ENCODE peak calls at places on chromosomes 3 and 15, in four cellular contexts. F is cardiac muscle cell, P is left lung, E is mesendoderm. W is an unnamed sample. For H3K4me1, the result is how much of the 10 kb centered on the place peaks cover.

GRCh38 chr15:90268415-90268814 is 2.9 kb downstream of the NGRN start:
- DNase-seq in F (no peak), P (no peak), E (peak), W (no peak)

GRCh38 chr3:112984485-112984884 is 6.3 kb upstream of the GTPBP8 start:
- DNase-seq in F (peak), P (no peak), E (no peak), W (no peak)

GRCh38 chr3:14883226-14883625 is 64.2 kb upstream of the NR2C2 start:
- DNase-seq in F (no peak), P (no peak), E (no peak), W (no peak)

GRCh38 chr3:187968883-187969580 is 184.9 kb upstream of the LPP start:
- DNase-seq in F (no peak), P (no peak), E (no peak), W (no peak)

GRCh38 chr3:126083511-126083912 is 412 bp downstream of the SLC41A3 start:
- DNase-seq in F (peak), P (no peak), E (peak), W (peak)

GRCh38 chr3:183212096-183212495 is 41.0 kb upstream of the B3GNT5 start:
- DNase-seq in F (no peak), P (no peak), E (no peak), W (no peak)

GRCh38 chr3:186929186-186929585 is 1.1 kb upstream of the ST6GAL1 start:
- DNase-seq in F (no peak), P (no peak), E (peak), W (no peak)

GRCh38 chr3:62201438-62202035 is 171.8 kb downstream of the FEZF2 start:
- DNase-seq in F (peak), P (no peak), E (no peak), W (no peak)

GRCh38 chr3:55341502-55342031 is 145.5 kb downstream of the WNT5A start:
- DNase-seq in F (no peak), P (no peak), E (peak), W (no peak)

GRCh38 chr3:94401466-94401865 is 338.6 kb downstream of the NSUN3 start:
- DNase-seq in F (no peak), P (no peak), E (no peak), W (no peak)

GRCh38 chr3:169662215-169663070 is 1.1 kb downstream of the MECOM start:
- DNase-seq in F (peak), P (peak), E (peak), W (peak)

GRCh38 chr3:38907426-38907825 is 91.4 kb upstream of the SCN10A start:
- DNase-seq in F (no peak), P (no peak), E (no peak), W (no peak)

GRCh38 chr15:96070636-96071035 is 259.9 kb upstream of the NR2F2 start:
- DNase-seq in F (no peak), P (no peak), E (no peak), W (no peak)

GRCh38 chr3:21717272-21717671 is 33.7 kb downstream of the ZNF385D start:
- DNase-seq in F (no peak), P (no peak), E (no peak), W (no peak)

GRCh38 chr3:156898296-156898880 is 72.2 kb downstream of the LEKR1 start:
- DNase-seq in F (no peak), P (no peak), E (peak), W (no peak)

GRCh38 chr3:71057526-71057894 is 526.0 kb downstream of the FOXP1 start:
- DNase-seq in F (no peak), P (no peak), E (no peak), W (no peak)

GRCh38 chr3:30188713-30189112 is 417.7 kb upstream of the TGFBR2 start:
- DNase-seq in F (no peak), P (no peak), E (no peak), W (no peak)

GRCh38 chr3:8456118-8456811 is 45.4 kb upstream of the LMCD1 start:
- DNase-seq in F (peak), P (no peak), E (no peak), W (no peak)

GRCh38 chr3:187918081-187918644 is 172.9 kb upstream of the BCL6 start:
- DNase-seq in F (no peak), P (no peak), E (no peak), W (no peak)

GRCh38 chr15:82176528-82176927 is 86.0 kb downstream of the EFL1 start:
- DNase-seq in F (no peak), P (no peak), E (no peak), W (no peak)

GRCh38 chr3:44509985-44510360 is 32.5 kb upstream of the ZNF445 start:
- DNase-seq in F (peak), P (no peak), E (no peak), W (no peak)

GRCh38 chr3:155367510-155367909 is 74.0 kb upstream of the STRIT1 start:
- DNase-seq in F (no peak), P (no peak), E (no peak), W (no peak)

GRCh38 chr3:38153221-38153620 is 12.1 kb upstream of the OXSR1 start:
- DNase-seq in F (no peak), P (no peak), E (no peak), W (no peak)

DNA sequence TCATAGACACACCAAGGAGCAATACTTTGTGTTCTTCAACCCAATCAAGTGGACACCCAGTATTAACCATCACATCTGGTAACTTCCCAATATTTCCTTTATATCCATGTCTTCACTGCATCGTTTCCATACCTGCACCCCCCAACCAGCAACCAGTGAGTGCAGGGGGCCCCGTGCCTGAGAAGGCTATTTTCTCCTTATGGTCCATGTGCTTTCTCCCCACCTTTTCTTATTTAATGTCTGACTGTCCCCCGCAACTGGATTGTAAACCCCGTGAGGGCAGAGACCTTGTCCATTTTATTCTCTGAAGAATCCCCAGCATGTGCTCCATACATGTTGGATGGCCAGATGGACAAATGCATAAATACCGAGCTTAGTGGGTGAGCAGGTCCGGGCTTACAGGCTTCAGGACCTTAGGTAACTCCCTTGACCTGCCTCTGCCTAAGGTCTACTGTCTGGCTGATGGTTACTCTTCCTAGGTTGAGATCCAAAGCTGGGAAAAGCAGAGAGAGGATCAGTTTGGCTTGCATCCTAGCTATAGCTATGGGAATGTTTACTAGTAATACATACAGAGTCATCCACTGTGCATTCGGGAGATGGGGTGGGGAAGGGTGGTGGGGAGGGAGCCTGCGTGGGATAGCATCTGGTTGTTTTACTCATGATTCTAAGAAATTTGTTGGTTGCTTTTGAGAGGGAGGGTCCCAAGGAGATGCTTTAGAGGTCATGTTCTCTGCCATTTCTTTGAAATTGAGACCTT is 41.5 kb downstream of the PXYLP1 start:
- DNase-seq in F (no peak), P (no peak), E (no peak), W (no peak)
- H3K4me1 ChIP-seq in F (under half), P (under half), E (under half), W (under half)

GRCh38 chr15:71275566-71276354 is 160.5 kb downstream of the THSD4 start:
- DNase-seq in F (no peak), P (no peak), E (no peak), W (no peak)
- H3K4me1 ChIP-seq in F (under half), P (under half), E (under half), W (under half)

GRCh38 chr3:67018105-67018788 is 20.1 kb downstream of the KBTBD8 start:
- DNase-seq in F (peak), P (no peak), E (no peak), W (no peak)
- H3K4me1 ChIP-seq in F (half or more), P (under half), E (under half), W (under half)

DNA sequence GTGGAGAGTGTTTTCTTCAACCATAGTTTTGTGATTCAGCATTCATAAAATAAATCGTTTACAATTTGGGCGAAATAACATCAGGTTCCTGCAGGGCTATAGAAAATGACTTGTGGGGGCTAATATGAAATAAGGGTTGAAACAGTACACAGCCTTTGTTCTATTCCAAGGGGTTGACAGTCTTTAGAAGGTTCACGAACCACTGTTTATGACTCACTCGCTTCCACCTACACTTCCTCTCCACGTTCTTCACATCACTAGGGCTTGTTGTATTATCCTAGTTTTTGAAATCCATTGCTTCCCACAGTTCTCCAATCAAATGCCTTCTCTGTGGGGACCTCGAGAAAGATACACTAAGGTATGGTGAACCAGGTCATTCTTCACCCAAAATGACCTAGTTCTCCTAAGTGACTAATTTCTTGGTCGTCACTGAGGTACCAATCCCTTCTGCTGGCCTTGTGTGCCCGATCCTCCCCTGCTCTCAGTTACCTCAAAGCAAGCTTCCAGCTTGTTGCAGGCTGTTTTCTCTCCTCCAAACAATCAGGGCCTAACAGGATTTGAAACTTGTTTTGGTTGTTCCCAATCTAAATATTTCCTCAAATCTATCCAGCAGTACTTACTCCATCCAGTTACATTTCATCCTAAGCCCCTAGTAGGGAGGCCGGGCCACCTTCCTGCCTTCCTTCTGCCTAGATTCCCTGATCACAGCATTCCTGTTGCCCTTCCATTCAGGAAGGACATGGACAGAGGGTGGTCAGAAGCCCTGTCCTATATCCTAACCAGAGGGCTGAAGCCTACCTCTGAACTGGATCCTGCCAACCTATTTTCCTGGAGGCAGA is 23.1 kb upstream of the TBL1XR1 start:
- DNase-seq in F (no peak), P (no peak), E (no peak), W (no peak)
- H3K4me1 ChIP-seq in F (under half), P (under half), E (under half), W (under half)

DNA sequence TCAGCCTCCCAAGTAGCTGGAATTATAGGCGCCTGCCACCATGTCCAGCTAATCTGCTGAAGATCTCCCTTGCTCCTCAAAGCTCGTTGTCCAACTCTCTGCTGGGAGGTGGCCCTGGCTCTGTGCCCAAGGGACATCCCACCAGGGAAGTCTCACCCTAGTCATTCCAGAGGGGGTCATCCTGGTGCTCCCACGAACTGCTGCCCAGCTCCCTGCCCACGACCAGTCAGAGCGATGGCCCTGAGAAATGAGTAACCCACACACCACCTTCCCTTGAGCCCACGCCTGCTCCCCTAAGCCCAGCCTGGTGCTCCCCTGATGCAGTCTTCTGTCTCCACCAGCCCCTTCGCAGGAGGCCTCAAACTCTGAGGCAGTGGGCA is 5.2 kb downstream of the KLHL25 start:
- DNase-seq in F (no peak), P (peak), E (no peak), W (peak)
- H3K4me1 ChIP-seq in F (under half), P (under half), E (under half), W (under half)

GRCh38 chr3:129594907-129595390 is 11.5 kb downstream of the PLXND1 start:
- DNase-seq in F (no peak), P (no peak), E (no peak), W (no peak)

GRCh38 chr3:129595544-129596193 is 10.8 kb downstream of the PLXND1 start:
- DNase-seq in F (no peak), P (no peak), E (no peak), W (no peak)

GRCh38 chr3:129597087-129597791 is 9.2 kb downstream of the PLXND1 start:
- DNase-seq in F (no peak), P (no peak), E (no peak), W (no peak)

GRCh38 chr3:129597792-129598381 is 8.6 kb downstream of the PLXND1 start:
- DNase-seq in F (no peak), P (no peak), E (peak), W (no peak)

GRCh38 chr3:129596194-129597086 is 10.0 kb downstream of the PLXND1 start:
- DNase-seq in F (peak), P (no peak), E (peak), W (peak)
- H3K4me1 ChIP-seq in F (under half), P (half or more), E (under half), W (half or more)

GRCh38 chr3:52678265-52678927 is 7.3 kb downstream of the PBRM1 start:
- DNase-seq in F (no peak), P (no peak), E (no peak), W (no peak)
- H3K4me1 ChIP-seq in F (under half), P (under half), E (under half), W (under half)